ENCODE peak calls at places on chromosome 10, in six cellular contexts. H is tibial artery, G is stomach, L is heart left ventricle, T is GM23248, U is tibial nerve. Y is an unnamed sample.

GRCh38 chr10:8066146-8066545 is 11.7 kb downstream of the GATA3 start:
- DNase-seq in G (no peak), L (no peak), U (no peak), H (no peak), T (no peak), Y (no peak)

GRCh38 chr10:81018898-81019890 is 481.5 kb downstream of the SH2D4B start:
- DNase-seq in G (no peak), T (peak; percentile 55), H (no peak), L (no peak), U (no peak), Y (no peak)

GRCh38 chr10:76301950-76302349 is 870.5 kb downstream of the LRMDA start:
- DNase-seq in G (no peak), H (no peak), T (no peak), L (no peak), U (no peak), Y (no peak)

GRCh38 chr10:79243211-79244067 is 103.8 kb upstream of the PPIF start:
- DNase-seq in U (no peak), T (peak; percentile 77), H (peak; percentile 55), L (peak; percentile 68), G (peak; percentile 46), Y (no peak)

GRCh38 chr10:86960003-86960862 is 1.8 kb downstream of the SNCG start:
- DNase-seq in G (no peak), T (peak; percentile 84), L (peak; percentile 63), H (peak; percentile 50), U (no peak), Y (peak; percentile 3)

GRCh38 chr10:125961743-125962142 is 65.4 kb downstream of the FANK1 start:
- DNase-seq in H (no peak), G (no peak), T (no peak), L (no peak), U (no peak), Y (no peak)

GRCh38 chr10:4353964-4354363 is 472.0 kb upstream of the AKR1E2 start:
- DNase-seq in L (no peak), U (no peak), H (no peak), G (no peak), T (peak; percentile 63), Y (no peak)

GRCh38 chr10:88032566-88032965 is 169.1 kb downstream of the PTEN start:
- DNase-seq in L (no peak), U (no peak), T (peak; percentile 81), H (no peak), G (no peak), Y (no peak)

GRCh38 chr10:67256984-67257383 is 331.1 kb downstream of the LRRTM3 start:
- DNase-seq in G (no peak), L (no peak), T (no peak), H (no peak), U (no peak), Y (no peak)

GRCh38 chr10:62554632-62555199 is 180.5 kb downstream of the ZNF365 start:
- DNase-seq in G (no peak), H (no peak), U (no peak), L (no peak), T (peak; percentile 70), Y (no peak)

GRCh38 chr10:121426307-121426706 is 171.9 kb downstream of the FGFR2 start:
- DNase-seq in G (no peak), T (no peak), L (no peak), H (no peak), U (no peak), Y (no peak)

GRCh38 chr10:86914734-86915133 is 42.7 kb downstream of the MMRN2 start:
- DNase-seq in G (no peak), U (no peak), H (no peak), L (no peak), T (no peak), Y (no peak)

GRCh38 chr10:95247881-95248583 is 42.8 kb downstream of the PDLIM1 start:
- DNase-seq in L (peak; percentile 45), U (no peak), H (no peak), G (no peak), T (no peak), Y (no peak)

GRCh38 chr10:48572414-48572813 is 32.5 kb downstream of the ARHGAP22 start:
- DNase-seq in L (no peak), T (peak; percentile 73), U (no peak), H (no peak), G (no peak), Y (no peak)

GRCh38 chr10:117926491-117926890 is 120.2 kb downstream of the RAB11FIP2 start:
- DNase-seq in H (no peak), U (no peak), L (no peak), T (no peak), G (no peak), Y (no peak)

GRCh38 chr10:6385683-6386082 is 183.0 kb downstream of the PFKFB3 start:
- DNase-seq in U (no peak), G (no peak), H (no peak), T (peak; percentile 76), L (no peak), Y (no peak)

GRCh38 chr10:8962249-8962648 is 907.8 kb downstream of the GATA3 start:
- DNase-seq in G (no peak), L (no peak), U (no peak), H (no peak), T (no peak), Y (no peak)

GRCh38 chr10:126171555-126171954 is 216.7 kb downstream of the ADAM12 start:
- DNase-seq in L (no peak), G (no peak), H (no peak), U (no peak), T (peak; percentile 92), Y (no peak)

DNA sequence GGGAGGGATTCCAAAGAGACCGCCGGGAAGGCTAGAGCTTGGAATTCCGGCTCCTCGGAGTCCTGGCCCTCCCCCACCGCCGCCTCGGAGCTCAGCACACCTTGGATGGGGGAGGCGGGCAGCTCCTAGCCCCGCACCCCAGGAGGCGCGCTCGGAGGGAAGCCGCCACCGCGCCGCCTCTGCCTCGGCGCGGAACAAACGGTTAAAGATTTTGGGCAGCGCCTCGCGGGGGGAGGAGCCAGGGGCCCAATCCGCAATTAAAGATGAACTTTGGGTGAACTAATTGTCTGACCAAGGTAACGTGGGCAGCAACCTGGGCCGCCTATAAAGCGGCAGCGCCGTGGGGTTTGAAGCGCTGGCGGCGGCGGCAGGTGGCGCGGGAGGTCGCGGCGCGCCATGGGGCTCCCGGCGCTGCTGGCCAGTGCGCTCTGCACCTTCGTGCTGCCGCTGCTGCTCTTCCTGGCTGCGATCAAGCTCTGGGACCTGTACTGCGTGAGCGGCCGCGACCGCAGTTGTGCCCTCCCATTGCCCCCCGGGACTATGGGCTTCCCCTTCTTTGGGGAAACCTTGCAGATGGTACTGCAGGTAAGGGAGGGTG is at the start of gene CYP26A1:
- DNase-seq in H (no peak), T (peak; percentile 22), L (no peak), U (no peak), G (no peak), Y (no peak)
- H3K4me3 ChIP-seq in H (peak within 1 kb of the TSS; percentile 36), T (peak within 1 kb of the TSS; percentile 43), L (peak within 1 kb of the TSS; percentile 38), U (peak within 1 kb of the TSS; percentile 27), G (peak within 1 kb of the TSS; percentile 30), Y (peak within 1 kb of the TSS; percentile 74)

GRCh38 chr10:128025951-128026350 is 100.3 kb downstream of the MKI67 start:
- DNase-seq in L (no peak), H (no peak), G (no peak), T (no peak), U (no peak), Y (no peak)

GRCh38 chr10:128028508-128029279 is 97.5 kb downstream of the MKI67 start:
- DNase-seq in H (no peak), T (peak; percentile 15), U (no peak), L (no peak), G (no peak), Y (no peak)

GRCh38 chr10:128026620-128027281 is 99.5 kb downstream of the MKI67 start:
- DNase-seq in U (no peak), T (no peak), H (no peak), L (no peak), G (no peak), Y (no peak)

GRCh38 chr10:128027822-128028507 is 98.3 kb downstream of the MKI67 start:
- DNase-seq in L (no peak), G (no peak), U (no peak), H (no peak), T (no peak), Y (no peak)

GRCh38 chr10:128027306-128027705 is 98.9 kb downstream of the MKI67 start:
- DNase-seq in H (no peak), T (no peak), L (no peak), G (no peak), U (no peak), Y (no peak)
- H3K27ac ChIP-seq in H (no peak overlapping the region), T (no peak overlapping the region), L (peak overlapping the region; percentile 65), G (no peak overlapping the region), U (no peak overlapping the region), Y (no peak overlapping the region)

DNA sequence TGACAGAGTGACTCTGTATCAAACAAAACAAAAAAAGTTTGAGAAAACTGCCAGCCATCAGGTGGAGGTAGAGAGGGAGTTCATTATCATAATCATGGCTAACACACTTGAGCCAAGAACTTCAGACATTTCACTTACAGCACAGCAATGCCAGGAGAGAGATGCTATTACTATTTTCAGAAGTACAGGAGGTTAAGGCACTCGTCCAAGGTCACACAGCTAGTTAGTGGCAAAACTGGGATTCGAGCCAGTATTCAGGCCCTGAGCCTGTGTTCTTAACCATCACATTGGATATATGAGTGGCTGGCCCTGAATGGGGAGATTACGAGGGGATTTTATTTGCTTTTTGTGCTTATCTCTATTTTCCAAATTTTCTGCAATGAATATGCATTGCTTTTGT is 24.8 kb upstream of the UNC5B start:
- DNase-seq in U (peak; percentile 55), L (peak; percentile 70), T (no peak), G (peak; percentile 75), H (peak; percentile 57), Y (no peak)
- H3K9me3 ChIP-seq in U (no peaks in the 10 kb centered on the region), L (no peaks in the 10 kb centered on the region), T (no peaks in the 10 kb centered on the region), G (no peaks in the 10 kb centered on the region), H (no peaks in the 10 kb centered on the region), Y (no peaks in the 10 kb centered on the region)

GRCh38 chr10:133356953-133357292 is 896 bp downstream of the FUOM start:
- DNase-seq in T (peak; percentile 33), G (no peak), H (no peak), L (no peak), U (no peak), Y (no peak)

GRCh38 chr10:133358920-133359300 is 1.1 kb upstream of the FUOM start:
- DNase-seq in L (no peak), U (no peak), H (no peak), G (no peak), T (no peak), Y (no peak)

GRCh38 chr10:133357293-133358151 is at the start of gene FUOM:
- DNase-seq in U (no peak), H (no peak), T (peak; percentile 70), G (no peak), L (peak; percentile 69), Y (no peak)

GRCh38 chr10:133359554-133359971 is 1.7 kb upstream of the FUOM start:
- DNase-seq in U (no peak), L (no peak), T (no peak), G (peak; percentile 77), H (no peak), Y (no peak)

DNA sequence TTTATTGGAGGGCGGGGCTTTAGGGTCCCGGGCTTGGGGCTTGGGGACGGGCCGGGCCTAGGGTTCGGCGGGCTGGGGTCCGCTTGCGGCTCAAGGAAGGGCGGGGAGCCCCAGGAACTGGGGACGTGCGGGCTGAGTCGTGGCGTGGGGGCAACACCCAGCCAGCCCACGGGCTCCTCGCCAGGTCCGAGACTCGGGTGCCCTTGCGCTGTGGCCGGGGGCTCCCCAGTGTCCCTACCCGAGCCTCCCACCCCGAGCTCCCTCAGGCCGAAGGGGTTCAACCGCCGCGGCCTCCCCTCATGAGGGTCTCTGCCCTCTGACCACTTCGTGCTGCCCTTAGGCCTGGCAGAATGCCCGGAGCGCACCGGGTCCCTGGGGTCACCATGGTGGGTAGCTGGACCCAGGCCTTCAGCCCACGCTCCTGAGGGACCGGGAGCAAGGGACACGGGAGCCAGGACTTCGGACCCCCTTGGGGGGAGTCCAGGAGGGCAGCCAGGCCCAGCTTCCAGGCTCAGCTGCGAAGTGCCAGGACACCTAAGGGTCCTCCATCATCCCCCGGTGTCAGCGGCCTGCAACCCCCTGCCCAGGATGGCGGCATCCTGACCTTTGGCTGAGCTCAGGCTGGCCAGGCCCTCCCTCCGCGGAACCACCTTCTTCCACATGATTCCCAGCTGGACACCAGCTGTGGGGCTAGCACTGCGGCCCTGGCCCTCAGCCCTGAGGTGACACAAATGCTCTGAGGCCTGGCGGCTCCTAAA is 522 bp upstream of the FUOM start:
- DNase-seq in U (no peak), T (no peak), G (no peak), H (no peak), L (peak; percentile 74), Y (no peak)
- H3K4me3 ChIP-seq in U (peak overlapping the region; percentile 72), T (no peak overlapping the region), G (peak overlapping the region; percentile 63), H (peak overlapping the region; percentile 56), L (no peak overlapping the region), Y (no peak overlapping the region)

Y was measured in thoracic aorta.